ENCODE peak calls at places on chromosomes 4 and X, in nine cellular contexts. O is substantia nigra; F is activated CD4-positive, alpha-beta T cell treated with anti-CD3 and anti-CD28 coated beads for 36 hours; L is HTR-8/SVneo; P is upper lobe of left lung; K is fibroblast of lung; T is lower leg skin; C is mucosa of descending colon; Q is NCI-H460. E is an unnamed sample.

GRCh38 chrX:46587158-46587557 is 13.6 kb downstream of the CHST7 start:
- DNase-seq in O (no peak), F (peak; percentile 46), L (no peak), P (no peak), K (peak; percentile 76), T (no peak), C (no peak), Q (no peak), E (no peak)

GRCh38 chrX:46814966-46815365 is 21.9 kb upstream of the RP2 start:
- DNase-seq in O (no peak), F (no peak), L (no peak), P (no peak), K (no peak), T (no peak), C (no peak), Q (no peak), E (no peak)

GRCh38 chr4:135573251-135573650 is 1371.7 kb upstream of the PABPC4L start:
- DNase-seq in O (no peak), F (no peak), L (no peak), P (no peak), K (no peak), T (no peak), C (no peak), Q (no peak), E (no peak)

GRCh38 chr4:48902266-48902665 is 4.3 kb downstream of the OCIAD2 start:
- DNase-seq in O (no peak), F (no peak), L (no peak), P (no peak), K (peak; percentile 38), T (no peak), C (no peak), Q (no peak), E (no peak)

GRCh38 chrX:140709421-140709846 is at the start of gene LINC00632:
- DNase-seq in O (peak; percentile 35), F (no peak), L (no peak), P (no peak), K (no peak), T (no peak), C (no peak), Q (no peak), E (no peak)

GRCh38 chr4:150960818-150961217 is 54.3 kb downstream of the LRBA start:
- DNase-seq in O (no peak), F (peak; percentile 61), L (peak; percentile 32), P (no peak), K (no peak), T (no peak), C (no peak), Q (peak; percentile 12), E (no peak)

GRCh38 chr4:175376287-175376977 is 435.6 kb downstream of the GPM6A start:
- DNase-seq in O (no peak), F (no peak), L (no peak), P (peak; percentile 22), K (no peak), T (no peak), C (no peak), Q (no peak), E (no peak)

GRCh38 chrX:97685753-97686152 is 802.0 kb downstream of the RPA4 start:
- DNase-seq in O (no peak), F (peak; percentile 22), L (no peak), P (no peak), K (peak; percentile 23), T (no peak), C (no peak), Q (peak; percentile 31), E (peak; percentile 41)

GRCh38 chr4:153929651-153930050 is 140.8 kb upstream of the SFRP2 start:
- DNase-seq in O (no peak), F (no peak), L (no peak), P (no peak), K (no peak), T (no peak), C (no peak), Q (no peak), E (no peak)

GRCh38 chrX:136899206-136899605 is 18.7 kb upstream of the RBMX start:
- DNase-seq in O (no peak), F (no peak), L (no peak), P (no peak), K (no peak), T (no peak), C (no peak), Q (no peak), E (no peak)